ENCODE peak calls at places on chromosomes 3 and 15, in seven cellular contexts. V is HCT116, J is neural progenitor cell, U is OCI-LY7, K is hepatocyte, I is PC-3, F is GM23248. L is an unnamed sample.

GRCh38 chr3:33146791-33147445 is 33.1 kb downstream of the CRTAP start:
- DNase-seq in V (no peak), J (no peak), U (no peak), K (no peak), I (peak; percentile 39), F (peak; percentile 32), L (no peak)

GRCh38 chr3:141087071-141087824 is 36.1 kb downstream of the SPSB4 start:
- DNase-seq in V (no peak), J (no peak), U (no peak), K (no peak), I (no peak), F (no peak), L (no peak)

GRCh38 chr3:66498718-66499611 is 1.9 kb downstream of the LRIG1 start:
- DNase-seq in V (no peak), J (no peak), U (peak; percentile 52), K (no peak), I (no peak), F (peak; percentile 10), L (no peak)

GRCh38 chr15:90097475-90097874 is 4.8 kb downstream of the IDH2 start:
- DNase-seq in V (no peak), J (no peak), U (peak; percentile 89), K (no peak), I (no peak), F (no peak), L (peak; percentile 96)

GRCh38 chr3:116561529-116561928 is 116.2 kb upstream of the LSAMP start:
- DNase-seq in V (no peak), J (no peak), U (no peak), K (no peak), I (no peak), F (no peak), L (no peak)

GRCh38 chr15:101697488-101697887 is 26.8 kb downstream of the TARS3 start:
- DNase-seq in V (no peak), J (no peak), U (no peak), K (no peak), I (no peak), F (no peak), L (no peak)

GRCh38 chr15:75067123-75067854 is 43.9 kb downstream of the PPCDC start:
- DNase-seq in V (peak; percentile 12), J (no peak), U (no peak), K (no peak), I (peak; percentile 87), F (peak; percentile 53), L (peak; percentile 78)

GRCh38 chr15:30954674-30955073 is 36.8 kb downstream of the MTMR10 start:
- DNase-seq in V (no peak), J (no peak), U (no peak), K (no peak), I (peak; percentile 58), F (peak; percentile 9), L (no peak)

GRCh38 chr15:92457642-92458041 is 64.0 kb downstream of the ST8SIA2 start:
- DNase-seq in V (no peak), J (no peak), U (no peak), K (no peak), I (no peak), F (no peak), L (no peak)

GRCh38 chr3:58751235-58751634 is 84.7 kb upstream of the FAM3D start:
- DNase-seq in V (no peak), J (no peak), U (no peak), K (no peak), I (no peak), F (no peak), L (no peak)

GRCh38 chr3:11185564-11186317 is 31.4 kb downstream of the HRH1 start:
- DNase-seq in V (peak; percentile 83), J (no peak), U (no peak), K (peak; percentile 64), I (peak; percentile 99), F (peak; percentile 97), L (no peak)

GRCh38 chr3:171936231-171936841 is 93.2 kb downstream of the TMEM212 start:
- DNase-seq in V (no peak), J (no peak), U (no peak), K (peak; percentile 37), I (peak; percentile 60), F (peak; percentile 85), L (no peak)

GRCh38 chr15:74383695-74384565 is 16.5 kb upstream of the CYP11A1 start:
- DNase-seq in V (peak; percentile 57), J (no peak), U (peak; percentile 68), K (peak; percentile 50), I (peak; percentile 95), F (peak; percentile 61), L (peak; percentile 89)

GRCh38 chr3:51332156-51332555 is 52.9 kb upstream of the MANF start:
- DNase-seq in V (no peak), J (no peak), U (no peak), K (no peak), I (no peak), F (no peak), L (no peak)

GRCh38 chr15:75032391-75032790 is 9.0 kb downstream of the PPCDC start:
- DNase-seq in V (no peak), J (no peak), U (no peak), K (no peak), I (no peak), F (no peak), L (no peak)

GRCh38 chr3:101868534-101869464 is 19.5 kb downstream of the NFKBIZ start:
- DNase-seq in V (no peak), J (no peak), U (no peak), K (no peak), I (peak; percentile 47), F (no peak), L (no peak)

GRCh38 chr15:38782156-38782555 is 217.5 kb upstream of the RASGRP1 start:
- DNase-seq in V (no peak), J (no peak), U (no peak), K (no peak), I (no peak), F (no peak), L (no peak)

GRCh38 chr3:142460689-142461088 is 12.9 kb upstream of the XRN1 start:
- DNase-seq in V (no peak), J (no peak), U (no peak), K (no peak), I (no peak), F (no peak), L (no peak)

GRCh38 chr3:86987421-86987715 is 3.6 kb downstream of the VGLL3 start:
- DNase-seq in V (no peak), J (no peak), U (no peak), K (no peak), I (no peak), F (peak; percentile 54), L (no peak)

GRCh38 chr3:86988986-86989385 is 2.0 kb downstream of the VGLL3 start:
- DNase-seq in V (no peak), J (no peak), U (no peak), K (no peak), I (no peak), F (peak; percentile 44), L (no peak)

GRCh38 chr3:86988235-86988634 is 2.7 kb downstream of the VGLL3 start:
- DNase-seq in V (no peak), J (no peak), U (no peak), K (no peak), I (peak; percentile 61), F (peak; percentile 82), L (no peak)

GRCh38 chr3:86985427-86985826 is 5.5 kb downstream of the VGLL3 start:
- DNase-seq in V (no peak), J (no peak), U (no peak), K (no peak), I (no peak), F (no peak), L (no peak)

GRCh38 chr3:86986666-86987420 is 4.1 kb downstream of the VGLL3 start:
- DNase-seq in V (no peak), J (no peak), U (no peak), K (no peak), I (no peak), F (peak; percentile 70), L (no peak)
- H3K4me3 ChIP-seq in V (no peak overlapping the region), J (no peak overlapping the region), U (no peak overlapping the region), K (no peak overlapping the region), I (no peak overlapping the region), F (peak overlapping the region; percentile 89), L (no peak overlapping the region)

DNA sequence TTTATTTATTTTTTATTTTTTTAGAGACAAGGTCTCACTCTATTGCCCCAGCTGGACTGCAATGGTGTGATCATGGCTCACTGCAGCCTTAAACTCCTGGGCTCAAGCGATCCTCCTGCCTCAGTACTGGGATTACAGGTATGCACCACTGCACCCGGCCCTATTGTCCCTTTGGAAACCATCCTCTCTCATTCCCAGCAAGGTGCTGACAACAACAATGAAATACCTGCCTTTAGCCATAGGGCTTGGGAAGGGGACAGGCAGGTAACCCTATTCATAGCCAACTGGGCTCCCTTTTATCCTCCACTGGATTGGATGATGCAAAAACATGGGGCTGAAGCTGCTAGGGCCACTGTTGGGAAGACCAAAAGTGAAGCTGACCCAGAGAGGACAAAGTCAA is 43.1 kb downstream of the SCAP start:
- DNase-seq in V (no peak), J (no peak), U (no peak), K (no peak), I (no peak), F (no peak), L (no peak)
- TF ChIP-seq EZH2phosphoT487 in V (no peak), J (no peak), U (no peak), K (no peak), I (no peak), F (no peak), L (no peak)

GRCh38 chr3:123412811-123413588 is 35.9 kb downstream of the ADCY5 start:
- DNase-seq in V (no peak), J (no peak), U (no peak), K (peak; percentile 46), I (no peak), F (peak; percentile 15), L (no peak)
- H3K4me3 ChIP-seq in V (no peak overlapping the region), J (no peak overlapping the region), U (no peak overlapping the region), K (no peak overlapping the region), I (no peak overlapping the region), F (no peak overlapping the region), L (no peak overlapping the region)

GRCh38 chr3:14461006-14461747 is 58.8 kb downstream of the SLC6A6 start:
- DNase-seq in V (no peak), J (no peak), U (no peak), K (no peak), I (no peak), F (no peak), L (no peak)

GRCh38 chr3:14463330-14464216 is 61.2 kb downstream of the SLC6A6 start:
- DNase-seq in V (no peak), J (peak; percentile 79), U (no peak), K (no peak), I (no peak), F (no peak), L (no peak)

GRCh38 chr3:14460342-14461005 is 58.1 kb downstream of the SLC6A6 start:
- DNase-seq in V (no peak), J (no peak), U (no peak), K (no peak), I (peak; percentile 59), F (peak; percentile 92), L (no peak)

GRCh38 chr3:14462738-14463137 is 60.3 kb downstream of the SLC6A6 start:
- DNase-seq in V (no peak), J (no peak), U (no peak), K (peak; percentile 32), I (no peak), F (no peak), L (no peak)

DNA sequence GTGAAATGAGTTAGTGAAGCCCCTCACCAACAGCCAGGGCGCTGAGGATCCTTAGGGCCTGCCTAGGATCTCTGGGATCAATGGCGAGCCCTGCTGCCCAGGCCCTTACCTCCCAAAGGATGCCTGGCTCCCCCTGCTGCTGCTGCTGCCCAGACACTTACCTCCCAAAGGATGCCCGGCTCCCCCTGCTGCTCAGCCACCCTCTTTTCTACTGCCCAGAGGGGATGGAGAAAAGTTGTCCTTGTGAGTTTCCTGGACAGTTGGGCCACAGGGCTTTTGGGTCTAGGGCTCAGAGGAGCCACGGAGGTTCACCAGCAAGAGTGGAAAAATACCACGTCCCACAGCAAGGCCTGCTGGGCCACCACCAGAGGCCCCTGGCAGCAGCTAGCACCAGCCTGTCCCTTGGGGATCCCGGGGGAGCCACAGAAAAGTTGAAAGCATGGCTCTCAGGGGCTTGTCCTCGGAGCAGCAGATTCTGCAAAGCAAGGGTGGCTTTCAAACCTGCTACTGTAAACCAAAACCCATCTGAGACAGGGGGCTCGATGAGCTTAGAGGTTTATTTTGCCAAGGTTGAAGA is 59.4 kb downstream of the SLC6A6 start:
- DNase-seq in V (peak; percentile 32), J (peak; percentile 80), U (peak; percentile 53), K (peak; percentile 72), I (peak; percentile 74), F (peak; percentile 80), L (peak; percentile 20)
- TF ChIP-seq EZH2phosphoT487 in V (no peak), J (no peak), U (no peak), K (no peak), I (no peak), F (no peak), L (no peak)